ENCODE peak calls at places on chromosome 15, in five cellular contexts. W is activated effector memory CD4-positive, alpha-beta T cell treated with Interleukin-2 at 50 U/mL for 16 hours; K is activated CD8-positive, alpha-beta memory T cell treated with anti-CD3 and anti-CD28 coated beads for 48 hours; E is lower leg skin; I is skeletal muscle cell. J is an unnamed sample.

GRCh38 chr15:31062310-31062964 is 39.1 kb downstream of the TRPM1 start:
- DNase-seq in K (no peak), W (no peak), I (no peak), E (no peak), J (no peak)

GRCh38 chr15:59622289-59622688 is 10.7 kb downstream of the GCNT3 start:
- DNase-seq in W (no peak), I (peak), E (no peak), K (peak), J (no peak)

GRCh38 chr15:101209285-101209821 is 42.5 kb downstream of the CHSY1 start:
- DNase-seq in K (no peak), E (no peak), I (no peak), W (no peak), J (no peak)

GRCh38 chr15:43238691-43239131 is 17.9 kb upstream of the EPB42 start:
- DNase-seq in I (no peak), K (no peak), E (peak), W (no peak), J (no peak)

GRCh38 chr15:95247068-95247984 is 1016.0 kb downstream of the MCTP2 start:
- DNase-seq in E (no peak), I (peak), W (no peak), K (no peak), J (no peak)

GRCh38 chr15:78055923-78056713 is 21.4 kb downstream of the TBC1D2B start:
- DNase-seq in K (no peak), I (no peak), W (no peak), E (no peak), J (no peak)

GRCh38 chr15:31280831-31281216 is 45.8 kb upstream of the KLF13 start:
- DNase-seq in E (no peak), I (no peak), W (no peak), K (no peak), J (peak)

GRCh38 chr15:36826948-36827347 is 247.5 kb downstream of the CDIN1 start:
- DNase-seq in I (no peak), E (no peak), K (no peak), W (no peak), J (no peak)

GRCh38 chr15:69792823-69793222 is 304.9 kb downstream of the TLE3 start:
- DNase-seq in K (no peak), I (no peak), E (no peak), W (no peak), J (no peak)

GRCh38 chr15:71050461-71050860 is 64.8 kb upstream of the THSD4 start:
- DNase-seq in K (no peak), E (no peak), I (no peak), W (no peak), J (no peak)

GRCh38 chr15:71003314-71003713 is 110.7 kb downstream of the LRRC49 start:
- DNase-seq in W (no peak), I (no peak), E (no peak), K (no peak), J (no peak)

GRCh38 chr15:68335251-68335650 is 57.7 kb downstream of the FEM1B start:
- DNase-seq in K (no peak), E (no peak), W (no peak), I (no peak), J (no peak)

GRCh38 chr15:73388256-73388781 is 19.6 kb upstream of the HCN4 start:
- DNase-seq in W (no peak), K (no peak), I (peak), E (no peak), J (peak)

GRCh38 chr15:90435652-90436337 is 47.8 kb downstream of the IQGAP1 start:
- DNase-seq in I (no peak), K (no peak), E (no peak), W (no peak), J (no peak)

GRCh38 chr15:93452537-93453211 is 363.7 kb upstream of the RGMA start:
- DNase-seq in K (no peak), I (no peak), W (no peak), E (no peak), J (no peak)

GRCh38 chr15:38257676-38258075 is 5.0 kb downstream of the SPRED1 start:
- DNase-seq in E (no peak), K (no peak), W (no peak), I (no peak), J (no peak)

GRCh38 chr15:68352401-68353062 is 75.0 kb downstream of the FEM1B start:
- DNase-seq in E (peak), I (peak), W (no peak), K (no peak), J (no peak)